ENCODE peak calls at places on chromosomes 3 and 15, in nine cellular contexts. B is upper lobe of right lung; X is astrocyte of the spinal cord; E is posterior vena cava; G is activated T-cell treated with anti-CD3 and anti-CD28 coated beads, Interleukin-2, amount 50 U/mL, for 72 hours; V is IMR-90; U is SK-N-SH; H is G401; N is Caki2. J is an unnamed sample.

GRCh38 chr15:58761010-58761388 is 10.1 kb upstream of the MINDY2 start:
- DNase-seq in G (no peak), U (no peak), V (no peak), B (no peak), X (no peak), N (no peak), E (no peak), H (no peak), J (peak; percentile 28)

GRCh38 chr15:29920515-29920914 is 98.2 kb upstream of the TJP1 start:
- DNase-seq in U (no peak), V (peak; percentile 49), E (no peak), B (peak; percentile 79), G (no peak), H (peak; percentile 70), N (peak; percentile 65), X (no peak), J (no peak)

GRCh38 chr3:13016083-13016725 is 57.0 kb downstream of the IQSEC1 start:
- DNase-seq in U (no peak), N (no peak), G (peak; percentile 67), B (peak; percentile 81), V (no peak), X (no peak), H (no peak), E (peak; percentile 87), J (peak; percentile 67)

GRCh38 chr3:67291287-67292252 is 293.5 kb downstream of the KBTBD8 start:
- DNase-seq in B (no peak), E (no peak), N (no peak), H (no peak), G (peak; percentile 1), X (no peak), V (no peak), U (no peak), J (no peak)

GRCh38 chr15:25659251-25659650 is 203.9 kb downstream of the ATP10A start:
- DNase-seq in B (no peak), H (no peak), V (no peak), X (no peak), E (no peak), N (no peak), G (no peak), U (no peak), J (no peak)

GRCh38 chr15:93895976-93896770 is 335.2 kb upstream of the MCTP2 start:
- DNase-seq in B (no peak), U (no peak), X (no peak), V (no peak), H (peak; percentile 2), N (no peak), G (no peak), E (no peak), J (no peak)

GRCh38 chr3:44318929-44319328 is 19.6 kb upstream of the TCAIM start:
- DNase-seq in B (no peak), X (no peak), V (no peak), E (no peak), N (no peak), H (no peak), U (peak; percentile 8), G (no peak), J (no peak)

GRCh38 chr3:29695201-29695904 is 414.5 kb downstream of the RBMS3 start:
- DNase-seq in U (no peak), N (no peak), H (no peak), V (peak; percentile 86), B (no peak), X (peak; percentile 57), G (no peak), E (no peak), J (no peak)

GRCh38 chr3:127848131-127849129 is 26.1 kb upstream of the MGLL start:
- DNase-seq in V (peak; percentile 18), U (no peak), E (no peak), B (no peak), X (peak; percentile 15), G (no peak), N (no peak), H (peak; percentile 88), J (no peak)

GRCh38 chr15:68830141-68830540 is 9.4 kb upstream of the ANP32A start:
- DNase-seq in G (no peak), B (no peak), V (no peak), X (no peak), H (no peak), E (no peak), N (no peak), U (no peak), J (no peak)

GRCh38 chr15:89177633-89178306 is 43.6 kb downstream of the RLBP1 start:
- DNase-seq in H (peak; percentile 86), X (peak; percentile 81), B (no peak), E (no peak), V (peak; percentile 83), N (peak; percentile 59), G (peak; percentile 69), U (peak; percentile 55), J (peak; percentile 82)

GRCh38 chr15:52228928-52229327 is 37.7 kb upstream of the GNB5 start:
- DNase-seq in H (no peak), B (no peak), N (peak; percentile 58), G (no peak), V (no peak), E (no peak), U (no peak), X (no peak), J (no peak)

GRCh38 chr3:159818399-159818798 is 170.2 kb upstream of the IL12A start:
- DNase-seq in E (no peak), U (peak; percentile 68), B (no peak), G (no peak), V (no peak), X (no peak), N (no peak), H (no peak), J (no peak)

GRCh38 chr3:130814691-130815472 is 68.3 kb upstream of the PIK3R4 start:
- DNase-seq in N (no peak), E (peak; percentile 76), V (no peak), B (no peak), U (no peak), G (no peak), X (no peak), H (no peak), J (no peak)

GRCh38 chr3:21920431-21920830 is 169.4 kb upstream of the ZNF385D start:
- DNase-seq in V (peak; percentile 94), U (no peak), E (no peak), H (no peak), B (no peak), X (peak; percentile 80), N (no peak), G (no peak), J (no peak)

GRCh38 chr15:57865294-57865693 is 158.8 kb downstream of the POLR2M start:
- DNase-seq in E (no peak), U (peak; percentile 6), X (no peak), H (no peak), G (no peak), N (no peak), V (no peak), B (no peak), J (no peak)

GRCh38 chr3:57158813-57159678 is 6.1 kb downstream of the IL17RD start:
- DNase-seq in B (no peak), U (no peak), H (no peak), E (no peak), V (no peak), X (peak; percentile 43), G (no peak), N (no peak), J (no peak)

GRCh38 chr3:177547953-177548352 is 350.7 kb upstream of the TBL1XR1 start:
- DNase-seq in G (no peak), B (no peak), U (no peak), X (no peak), H (no peak), N (no peak), V (no peak), E (no peak), J (no peak)

GRCh38 chr3:23017800-23018199 is 185.3 kb upstream of the UBE2E2 start:
- DNase-seq in N (no peak), G (no peak), H (no peak), E (no peak), U (no peak), X (peak; percentile 46), V (peak; percentile 33), B (no peak), J (no peak)

GRCh38 chr15:70672081-70672480 is 91.3 kb downstream of the UACA start:
- DNase-seq in N (no peak), H (no peak), V (no peak), E (no peak), X (peak; percentile 26), B (no peak), U (no peak), G (no peak), J (no peak)

J was measured in erythroblast.